ENCODE peak calls at places on chromosomes 4 and X, in six cellular contexts. K, T, I, D, Q and B are unnamed samples.

GRCh38 chr4:54255881-54256280 is 26.8 kb downstream of the PDGFRA start:
- DNase-seq in K (no peak), T (peak), I (no peak), D (no peak), Q (no peak), B (no peak)

GRCh38 chr4:110472583-110473329 is 3.2 kb upstream of the ENPEP start:
- DNase-seq in K (no peak), T (no peak), I (no peak), D (no peak), Q (no peak), B (no peak)

GRCh38 chr4:182083681-182084410 is 159.4 kb upstream of the TENM3 start:
- DNase-seq in K (no peak), T (no peak), I (no peak), D (no peak), Q (no peak), B (no peak)

GRCh38 chrX:10414872-10415703 is 205.3 kb downstream of the MID1 start:
- DNase-seq in K (no peak), T (peak), I (no peak), D (no peak), Q (no peak), B (no peak)

GRCh38 chrX:112636288-112636687 is 43.5 kb downstream of the LHFPL1 start:
- DNase-seq in K (no peak), T (no peak), I (no peak), D (no peak), Q (no peak), B (no peak)

GRCh38 chr4:23237771-23238170 is 545.0 kb downstream of the GBA3 start:
- DNase-seq in K (peak), T (no peak), I (no peak), D (no peak), Q (no peak), B (no peak)

GRCh38 chr4:111127842-111128241 is 505.0 kb upstream of the PITX2 start:
- DNase-seq in K (no peak), T (peak), I (no peak), D (no peak), Q (no peak), B (no peak)

GRCh38 chrX:45324941-45325340 is 124.3 kb upstream of the DIPK2B start:
- DNase-seq in K (no peak), T (peak), I (no peak), D (no peak), Q (no peak), B (no peak)

GRCh38 chr4:43496602-43497001 is 604.1 kb downstream of the GRXCR1 start:
- DNase-seq in K (no peak), T (no peak), I (no peak), D (no peak), Q (no peak), B (no peak)

GRCh38 chrX:81280148-81280547 is 78.2 kb downstream of the SH3BGRL start:
- DNase-seq in K (no peak), T (peak), I (no peak), D (no peak), Q (no peak), B (no peak)

GRCh38 chrX:154602226-154602625 is 16.9 kb downstream of the CTAG1B start:
- DNase-seq in K (no peak), T (no peak), I (no peak), D (no peak), Q (no peak), B (no peak)

GRCh38 chr4:24965627-24966026 is 52.8 kb upstream of the CCDC149 start:
- DNase-seq in K (no peak), T (no peak), I (no peak), D (no peak), Q (no peak), B (no peak)

GRCh38 chr4:139711461-139711860 is 45.8 kb downstream of the MGST2 start:
- DNase-seq in K (no peak), T (peak), I (no peak), D (no peak), Q (no peak), B (no peak)

GRCh38 chrX:13092455-13092941 is 48.1 kb upstream of the FAM9C start:
- DNase-seq in K (no peak), T (no peak), I (no peak), D (no peak), Q (peak), B (peak)

GRCh38 chr4:183161630-183162029 is 62.6 kb downstream of the WWC2 start:
- DNase-seq in K (no peak), T (no peak), I (no peak), D (no peak), Q (no peak), B (no peak)

GRCh38 chrX:42107495-42108139 is 184.3 kb upstream of the CASK start:
- DNase-seq in K (no peak), T (no peak), I (no peak), D (no peak), Q (no peak), B (no peak)

GRCh38 chrX:19698125-19698524 is 182.8 kb upstream of the MAP3K15 start:
- DNase-seq in K (no peak), T (peak), I (no peak), D (no peak), Q (no peak), B (no peak)

GRCh38 chr4:169440446-169440845 is 169.7 kb upstream of the SH3RF1 start:
- DNase-seq in K (no peak), T (peak), I (no peak), D (no peak), Q (no peak), B (no peak)

GRCh38 chr4:123825596-123826291 is 429.1 kb downstream of the SPRY1 start:
- DNase-seq in K (no peak), T (peak), I (no peak), D (no peak), Q (no peak), B (no peak)

GRCh38 chr4:150938417-150938816 is 76.7 kb downstream of the LRBA start:
- DNase-seq in K (no peak), T (no peak), I (no peak), D (no peak), Q (no peak), B (no peak)

GRCh38 chr4:71120831-71121524 is 127.5 kb downstream of the DCK start:
- DNase-seq in K (peak), T (no peak), I (no peak), D (no peak), Q (no peak), B (peak)

GRCh38 chr4:113384600-113384999 is 335.1 kb downstream of the ANK2 start:
- DNase-seq in K (no peak), T (peak), I (no peak), D (no peak), Q (no peak), B (no peak)

GRCh38 chr4:40612831-40613230 is 16.8 kb downstream of the RBM47 start:
- DNase-seq in K (no peak), T (no peak), I (no peak), D (no peak), Q (no peak), B (no peak)

GRCh38 chr4:97691111-97691605 is 452.1 kb downstream of the STPG2 start:
- DNase-seq in K (no peak), T (no peak), I (no peak), D (no peak), Q (no peak), B (no peak)

GRCh38 chr4:152468408-152468807 is 67.5 kb downstream of the FBXW7 start:
- DNase-seq in K (no peak), T (no peak), I (no peak), D (no peak), Q (no peak), B (no peak)

GRCh38 chr4:119656986-119657635 is 28.5 kb upstream of the PDE5A start:
- DNase-seq in K (no peak), T (peak), I (no peak), D (no peak), Q (no peak), B (no peak)

GRCh38 chr4:156778093-156778492 is 193.5 kb downstream of the PDGFC start:
- DNase-seq in K (no peak), T (peak), I (no peak), D (no peak), Q (no peak), B (no peak)

GRCh38 chrX:16087081-16087480 is 36.3 kb upstream of the GRPR start:
- DNase-seq in K (no peak), T (no peak), I (no peak), D (no peak), Q (no peak), B (no peak)

GRCh38 chr4:105093975-105094374 is 52.7 kb upstream of the TET2 start:
- DNase-seq in K (no peak), T (no peak), I (no peak), D (no peak), Q (no peak), B (no peak)